ENCODE peak calls at places on chromosomes 7 and 10, in eight cellular contexts. K, D, V, Y, A, O, S and U are unnamed samples.

GRCh38 chr10:34729619-34730018 is 85.5 kb downstream of the PARD3 start:
- DNase-seq in D (no peak), Y (no peak), K (no peak), A (no peak), V (no peak), S (no peak), O (no peak), U (no peak)

GRCh38 chr10:89992575-89992974 is 291.2 kb downstream of the KIF20B start:
- DNase-seq in S (no peak), D (no peak), Y (no peak), O (no peak), V (no peak), K (no peak), A (no peak), U (no peak)

GRCh38 chr10:127149613-127150081 is 46.7 kb downstream of the INSYN2A start:
- DNase-seq in D (no peak), O (no peak), K (no peak), A (no peak), S (no peak), Y (no peak), V (no peak), U (peak)

GRCh38 chr10:116998172-116998571 is 6.8 kb downstream of the SHTN1 start:
- DNase-seq in V (no peak), S (no peak), D (no peak), O (no peak), K (no peak), A (no peak), Y (no peak), U (no peak)

GRCh38 chr10:132554991-132555647 is 17.5 kb downstream of the INPP5A start:
- DNase-seq in K (peak), O (no peak), S (peak), V (peak), A (no peak), D (no peak), Y (no peak), U (no peak)

GRCh38 chr7:10779465-10780399 is 193.9 kb upstream of the PHF14 start:
- DNase-seq in A (no peak), V (no peak), K (no peak), Y (no peak), O (no peak), D (no peak), S (no peak), U (no peak)

GRCh38 chr7:102872460-102872859 is 40.3 kb upstream of the LRRC17 start:
- DNase-seq in S (no peak), Y (no peak), D (no peak), V (no peak), A (no peak), K (no peak), O (no peak), U (peak)

GRCh38 chr10:62850646-62851045 is 34.5 kb upstream of the EGR2 start:
- DNase-seq in V (no peak), K (no peak), D (no peak), O (no peak), S (no peak), Y (no peak), A (no peak), U (no peak)

GRCh38 chr7:122515404-122515803 is 183.5 kb downstream of the RNF133 start:
- DNase-seq in K (no peak), A (no peak), O (no peak), S (no peak), Y (no peak), V (no peak), D (no peak), U (no peak)

GRCh38 chr7:27680610-27681009 is 17.9 kb upstream of the HIBADH start:
- DNase-seq in Y (no peak), K (no peak), V (no peak), D (no peak), S (no peak), O (no peak), A (no peak), U (no peak)

GRCh38 chr10:114332301-114332797 is 72.0 kb downstream of the AFAP1L2 start:
- DNase-seq in V (no peak), O (no peak), D (no peak), S (no peak), Y (no peak), A (no peak), K (no peak), U (no peak)

GRCh38 chr10:126597206-126597605 is 73.3 kb downstream of the C10orf90 start:
- DNase-seq in A (no peak), K (no peak), D (no peak), S (no peak), V (no peak), O (no peak), Y (no peak), U (no peak)

GRCh38 chr7:41691286-41691966 is 11.5 kb downstream of the INHBA start:
- DNase-seq in D (no peak), A (no peak), V (no peak), O (no peak), K (no peak), S (no peak), Y (no peak), U (no peak)

GRCh38 chr7:41695661-41696322 is 7.1 kb downstream of the INHBA start:
- DNase-seq in O (no peak), A (no peak), V (no peak), D (no peak), Y (no peak), K (no peak), S (no peak), U (peak)

GRCh38 chr7:41696323-41696916 is 6.5 kb downstream of the INHBA start:
- DNase-seq in S (peak), D (peak), O (peak), A (peak), Y (peak), K (peak), V (no peak), U (peak)

GRCh38 chr7:41694490-41694889 is 8.4 kb downstream of the INHBA start:
- DNase-seq in Y (no peak), V (no peak), O (no peak), A (no peak), S (no peak), K (no peak), D (no peak), U (no peak)

DNA sequence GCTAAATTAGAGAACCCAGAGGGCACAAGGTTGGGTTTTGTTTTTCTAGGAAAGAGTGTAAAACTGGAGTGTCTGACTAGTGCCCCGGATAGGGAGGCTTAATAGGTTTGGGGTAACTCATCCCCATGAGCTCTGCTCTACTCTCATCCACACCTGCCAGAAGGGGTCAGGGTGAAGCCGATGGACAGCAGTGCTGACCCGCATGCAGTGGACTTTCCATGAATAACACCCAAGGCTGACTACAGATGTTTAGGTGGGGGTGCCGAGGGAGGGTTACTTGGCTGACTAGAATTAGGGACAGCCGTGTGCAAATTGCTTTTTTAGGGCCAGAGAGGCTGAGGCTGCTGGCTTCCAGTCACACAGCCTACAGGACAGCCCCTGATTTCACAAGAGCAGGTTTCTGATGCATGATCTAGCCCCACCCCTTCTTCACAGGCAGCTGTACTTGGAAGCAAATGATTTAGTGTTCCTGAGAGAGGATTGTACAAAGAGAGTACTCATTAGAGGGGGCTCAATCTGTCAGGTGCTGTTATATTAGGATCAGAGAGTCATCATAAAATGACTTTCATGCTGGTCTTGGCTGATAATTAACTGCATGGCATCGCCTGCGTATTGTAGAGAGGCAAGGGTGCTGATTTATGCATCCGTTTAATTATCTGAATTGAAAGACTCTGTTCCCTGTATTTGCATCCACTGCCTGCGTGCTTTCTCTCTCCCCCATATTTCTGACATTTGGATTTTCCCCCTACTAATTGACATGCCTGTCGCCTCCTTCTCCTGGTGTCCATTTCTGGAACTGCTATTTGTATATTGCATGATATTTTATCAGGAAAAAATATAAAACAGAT is 9.5 kb downstream of the INHBA start:
- DNase-seq in D (no peak), S (no peak), Y (no peak), A (no peak), O (no peak), V (no peak), K (no peak), U (peak)
- TF ChIP-seq CTCF in D (no peak), S (no peak), Y (no peak), A (no peak), O (no peak), V (no peak), K (no peak), U (peak)

GRCh38 chr7:155570171-155570958 is 24.0 kb upstream of the CNPY1 start:
- DNase-seq in Y (no peak), V (no peak), S (no peak), A (no peak), K (no peak), O (no peak), D (no peak), U (no peak)
- TF ChIP-seq CTCF in Y (no peak), V (no peak), S (no peak), A (no peak), K (no peak), O (no peak), D (no peak), U (no peak)

GRCh38 chr7:151745090-151745638 is 131.8 kb downstream of the PRKAG2 start:
- DNase-seq in Y (no peak), A (no peak), D (peak), V (peak), O (peak), S (no peak), K (no peak), U (peak)
- TF ChIP-seq CTCF in Y (no peak), A (peak), D (peak), V (peak), O (peak), S (no peak), K (no peak), U (peak)

DNA sequence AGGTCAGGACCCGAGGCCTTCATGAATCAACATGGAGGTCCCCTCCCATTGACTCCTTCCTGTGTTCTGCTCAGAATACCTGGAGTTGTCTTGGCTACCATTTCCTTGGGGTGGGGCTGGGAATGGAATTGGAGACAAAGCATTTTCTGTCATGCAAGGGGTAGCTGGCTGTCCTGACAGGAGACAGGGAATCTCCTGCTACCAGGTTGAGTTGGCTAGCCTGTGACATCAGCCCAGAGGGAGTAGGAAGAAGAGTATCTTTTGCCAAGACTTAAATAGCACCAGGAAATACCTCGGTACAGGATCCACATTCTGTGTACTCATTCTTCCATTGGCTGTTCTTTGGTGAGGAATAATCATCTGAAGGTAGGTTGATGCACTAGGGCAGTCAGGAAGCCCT is 4.9 kb downstream of the ZDHHC16 start:
- DNase-seq in K (no peak), Y (no peak), O (no peak), V (no peak), D (no peak), S (no peak), A (no peak), U (no peak)
- TF ChIP-seq CTCF in K (no peak), Y (no peak), O (no peak), V (no peak), D (no peak), S (no peak), A (no peak), U (no peak)